ENCODE peak calls at places on chromosomes 3 and 15, in five cellular contexts. One of them, this sample, is unnamed. For H3K4me1, the result is how much of the 10 kb centered on the place peaks cover.

GRCh38 chr3:53880396-53881345 is 1.3 kb downstream of the ACTR8 start:
- DNase-seq in endodermal cell: peak
- DNase-seq in colonic mucosa: no peak
- DNase-seq in fibroblast of lung: no peak
- DNase-seq in right atrium auricular region: no peak
- DNase-seq in this sample: no peak

GRCh38 chr15:83658406-83658805 is 4.5 kb downstream of the ADAMTSL3 start:
- DNase-seq in colonic mucosa: no peak
- DNase-seq in endodermal cell: no peak
- DNase-seq in fibroblast of lung: no peak
- DNase-seq in right atrium auricular region: no peak
- DNase-seq in this sample: peak

GRCh38 chr3:173894-174293 is 22.7 kb upstream of the CHL1 start:
- DNase-seq in fibroblast of lung: peak
- DNase-seq in colonic mucosa: no peak
- DNase-seq in endodermal cell: no peak
- DNase-seq in right atrium auricular region: no peak
- DNase-seq in this sample: no peak

GRCh38 chr3:151087648-151088047 is 2.2 kb downstream of the MED12L start:
- DNase-seq in colonic mucosa: no peak
- DNase-seq in right atrium auricular region: no peak
- DNase-seq in fibroblast of lung: no peak
- DNase-seq in endodermal cell: no peak
- DNase-seq in this sample: no peak

GRCh38 chr3:98914210-98915080 is 12.9 kb upstream of the DCBLD2 start:
- DNase-seq in right atrium auricular region: no peak
- DNase-seq in colonic mucosa: no peak
- DNase-seq in fibroblast of lung: peak
- DNase-seq in endodermal cell: no peak
- DNase-seq in this sample: no peak

GRCh38 chr15:25718597-25718996 is 144.5 kb downstream of the ATP10A start:
- DNase-seq in endodermal cell: peak
- DNase-seq in colonic mucosa: no peak
- DNase-seq in right atrium auricular region: no peak
- DNase-seq in fibroblast of lung: no peak
- DNase-seq in this sample: no peak

GRCh38 chr3:79910337-79910736 is 142.5 kb upstream of the ROBO1 start:
- DNase-seq in endodermal cell: no peak
- DNase-seq in fibroblast of lung: no peak
- DNase-seq in right atrium auricular region: no peak
- DNase-seq in colonic mucosa: no peak
- DNase-seq in this sample: no peak

GRCh38 chr15:63065262-63066234 is 23.0 kb downstream of the TPM1 start:
- DNase-seq in right atrium auricular region: no peak
- DNase-seq in endodermal cell: peak
- DNase-seq in colonic mucosa: no peak
- DNase-seq in fibroblast of lung: no peak
- DNase-seq in this sample: no peak

GRCh38 chr3:73490453-73491311 is 134.1 kb downstream of the PDZRN3 start:
- DNase-seq in right atrium auricular region: no peak
- DNase-seq in fibroblast of lung: peak
- DNase-seq in colonic mucosa: no peak
- DNase-seq in endodermal cell: peak
- DNase-seq in this sample: peak

GRCh38 chr3:114378760-114379159 is 84.9 kb downstream of the TIGIT start:
- DNase-seq in endodermal cell: no peak
- DNase-seq in right atrium auricular region: no peak
- DNase-seq in colonic mucosa: no peak
- DNase-seq in fibroblast of lung: no peak
- DNase-seq in this sample: no peak

GRCh38 chr3:52339612-52340011 is 23.5 kb downstream of the DNAH1 start:
- DNase-seq in endodermal cell: peak
- DNase-seq in fibroblast of lung: peak
- DNase-seq in colonic mucosa: peak
- DNase-seq in right atrium auricular region: no peak
- DNase-seq in this sample: peak

GRCh38 chr3:10445561-10445960 is 59.8 kb downstream of the ATP2B2 start:
- DNase-seq in colonic mucosa: no peak
- DNase-seq in fibroblast of lung: no peak
- DNase-seq in right atrium auricular region: no peak
- DNase-seq in endodermal cell: no peak
- DNase-seq in this sample: no peak

GRCh38 chr15:32803631-32804030 is 85.8 kb downstream of the GREM1 start:
- DNase-seq in endodermal cell: no peak
- DNase-seq in colonic mucosa: no peak
- DNase-seq in right atrium auricular region: no peak
- DNase-seq in fibroblast of lung: no peak
- DNase-seq in this sample: no peak

GRCh38 chr3:31840252-31840651 is 140.8 kb downstream of the OSBPL10 start:
- DNase-seq in endodermal cell: no peak
- DNase-seq in fibroblast of lung: no peak
- DNase-seq in right atrium auricular region: no peak
- DNase-seq in colonic mucosa: no peak
- DNase-seq in this sample: no peak

GRCh38 chr3:168040624-168041208 is 55.0 kb downstream of the GOLIM4 start:
- DNase-seq in fibroblast of lung: peak
- DNase-seq in right atrium auricular region: no peak
- DNase-seq in endodermal cell: peak
- DNase-seq in colonic mucosa: no peak
- DNase-seq in this sample: no peak

GRCh38 chr3:55860040-55860439 is 372.9 kb upstream of the WNT5A start:
- DNase-seq in right atrium auricular region: no peak
- DNase-seq in endodermal cell: no peak
- DNase-seq in fibroblast of lung: peak
- DNase-seq in colonic mucosa: no peak
- DNase-seq in this sample: no peak

GRCh38 chr3:26245236-26245635 is 377.3 kb upstream of the LRRC3B start:
- DNase-seq in right atrium auricular region: no peak
- DNase-seq in endodermal cell: no peak
- DNase-seq in colonic mucosa: no peak
- DNase-seq in fibroblast of lung: no peak
- DNase-seq in this sample: no peak

GRCh38 chr3:155382396-155383042 is 89.0 kb upstream of the STRIT1 start:
- DNase-seq in fibroblast of lung: peak
- DNase-seq in colonic mucosa: peak
- DNase-seq in endodermal cell: peak
- DNase-seq in right atrium auricular region: peak
- DNase-seq in this sample: peak

GRCh38 chr15:36887214-36888017 is 212.9 kb downstream of the MEIS2 start:
- DNase-seq in right atrium auricular region: no peak
- DNase-seq in fibroblast of lung: no peak
- DNase-seq in endodermal cell: peak
- DNase-seq in colonic mucosa: no peak
- DNase-seq in this sample: no peak

GRCh38 chr3:46113608-46114007 is 86.3 kb upstream of the XCR1 start:
- DNase-seq in colonic mucosa: no peak
- DNase-seq in right atrium auricular region: no peak
- DNase-seq in fibroblast of lung: no peak
- DNase-seq in endodermal cell: no peak
- DNase-seq in this sample: no peak

GRCh38 chr3:56987238-56987932 is 73.1 kb upstream of the SPATA12 start:
- DNase-seq in colonic mucosa: no peak
- DNase-seq in fibroblast of lung: no peak
- DNase-seq in endodermal cell: peak
- DNase-seq in right atrium auricular region: no peak
- DNase-seq in this sample: no peak
- TF ChIP-seq CTCF in colonic mucosa: no peak
- TF ChIP-seq CTCF in fibroblast of lung: no peak
- TF ChIP-seq CTCF in endodermal cell: peak
- TF ChIP-seq CTCF in right atrium auricular region: peak
- TF ChIP-seq CTCF in this sample: no peak

DNA sequence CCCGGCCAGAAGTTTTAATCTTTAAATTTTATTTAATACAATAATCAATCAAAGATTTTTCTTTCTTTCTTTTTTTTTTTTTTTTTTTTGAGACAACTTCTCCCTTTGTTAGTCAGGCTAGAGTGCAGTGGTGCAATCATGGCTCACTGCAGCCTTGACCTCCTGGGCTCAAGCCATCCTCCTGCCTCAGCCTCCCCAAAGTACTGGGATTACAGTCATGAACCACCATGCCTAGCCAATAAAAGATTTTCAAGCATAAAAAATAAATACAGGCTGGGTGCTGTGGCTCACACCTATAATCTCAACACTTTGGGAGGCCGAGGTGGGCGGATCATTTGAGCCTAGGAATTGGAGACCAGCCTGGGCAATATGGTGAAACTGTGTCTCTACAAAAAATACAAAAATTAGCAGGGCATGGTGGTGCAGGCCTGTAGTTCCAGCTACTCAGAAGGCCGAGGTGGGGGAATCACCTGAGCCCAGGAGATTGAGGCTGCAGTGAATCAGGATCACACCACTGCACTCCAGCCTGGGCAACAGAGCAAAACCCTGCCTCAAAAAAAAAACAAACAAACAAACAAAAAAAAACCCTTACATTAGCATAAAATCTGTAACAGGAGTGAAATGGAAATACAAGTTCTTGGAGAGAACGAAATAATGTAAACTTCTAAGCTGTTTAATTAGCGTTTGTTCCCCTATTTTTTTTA is 29.1 kb upstream of the SRP14 start:
- DNase-seq in right atrium auricular region: no peak
- DNase-seq in fibroblast of lung: no peak
- DNase-seq in endodermal cell: peak
- DNase-seq in colonic mucosa: no peak
- DNase-seq in this sample: no peak
- H3K4me1 ChIP-seq in right atrium auricular region: under half
- H3K4me1 ChIP-seq in fibroblast of lung: under half
- H3K4me1 ChIP-seq in endodermal cell: under half
- H3K4me1 ChIP-seq in colonic mucosa: under half
- H3K4me1 ChIP-seq in this sample: under half

DNA sequence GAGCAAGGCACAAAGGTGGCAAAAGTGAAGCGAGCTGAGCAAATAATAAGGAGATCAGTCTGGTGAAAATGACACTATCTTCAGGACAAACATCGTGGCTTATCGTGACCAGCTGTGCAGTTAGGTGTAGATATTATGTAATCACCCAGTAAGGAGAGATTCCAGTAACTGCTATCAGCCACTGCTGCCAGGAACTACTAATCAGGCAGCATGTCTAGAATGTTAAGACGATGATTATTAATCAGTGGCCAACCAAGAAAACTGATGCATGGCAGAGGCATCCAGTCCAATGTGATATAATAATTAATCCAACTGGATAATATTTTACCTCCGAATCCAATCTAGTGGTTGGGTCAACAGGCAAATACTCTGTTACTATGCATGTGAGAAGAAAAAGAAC is 252.7 kb upstream of the ZPLD1 start:
- DNase-seq in endodermal cell: no peak
- DNase-seq in fibroblast of lung: no peak
- DNase-seq in right atrium auricular region: no peak
- DNase-seq in colonic mucosa: no peak
- DNase-seq in this sample: no peak
- TF ChIP-seq CTCF in endodermal cell: no peak
- TF ChIP-seq CTCF in fibroblast of lung: no peak
- TF ChIP-seq CTCF in right atrium auricular region: no peak
- TF ChIP-seq CTCF in colonic mucosa: no peak
- TF ChIP-seq CTCF in this sample: no peak

DNA sequence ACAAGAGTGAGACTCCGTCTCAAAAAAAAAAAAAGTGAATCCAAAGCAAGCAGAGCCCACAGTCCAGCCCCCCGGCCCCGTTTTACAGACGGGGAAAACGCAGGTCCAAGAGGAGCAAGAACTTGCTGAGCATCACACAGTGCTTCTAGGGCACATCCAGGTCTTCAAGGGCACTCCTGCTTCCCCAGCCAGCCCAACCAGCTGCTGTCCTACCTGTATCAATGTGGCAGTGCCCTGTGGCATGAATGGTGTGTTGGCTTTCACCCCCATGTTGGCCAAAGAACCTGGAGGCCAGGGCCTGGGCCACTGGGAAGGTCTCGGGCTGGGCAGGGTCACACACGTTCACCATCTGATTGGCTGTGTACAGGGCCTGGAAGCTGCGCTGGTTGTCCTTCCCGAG is 4.6 kb downstream of the MAN2C1 start:
- DNase-seq in colonic mucosa: no peak
- DNase-seq in fibroblast of lung: no peak
- DNase-seq in endodermal cell: no peak
- DNase-seq in right atrium auricular region: no peak
- DNase-seq in this sample: no peak
- H3K4me1 ChIP-seq in colonic mucosa: under half
- H3K4me1 ChIP-seq in fibroblast of lung: under half
- H3K4me1 ChIP-seq in endodermal cell: under half
- H3K4me1 ChIP-seq in right atrium auricular region: under half
- H3K4me1 ChIP-seq in this sample: under half

GRCh38 chr15:67386947-67387346 is 132.4 kb downstream of the IQCH start:
- DNase-seq in colonic mucosa: no peak
- DNase-seq in right atrium auricular region: no peak
- DNase-seq in fibroblast of lung: no peak
- DNase-seq in endodermal cell: no peak
- DNase-seq in this sample: no peak

GRCh38 chr15:67382723-67383122 is 128.1 kb downstream of the IQCH start:
- DNase-seq in colonic mucosa: no peak
- DNase-seq in fibroblast of lung: no peak
- DNase-seq in right atrium auricular region: no peak
- DNase-seq in endodermal cell: no peak
- DNase-seq in this sample: no peak

GRCh38 chr15:67383903-67384302 is 129.3 kb downstream of the IQCH start:
- DNase-seq in fibroblast of lung: peak
- DNase-seq in endodermal cell: no peak
- DNase-seq in right atrium auricular region: no peak
- DNase-seq in colonic mucosa: no peak
- DNase-seq in this sample: no peak

GRCh38 chr15:67384761-67385160 is 130.2 kb downstream of the IQCH start:
- DNase-seq in colonic mucosa: no peak
- DNase-seq in endodermal cell: no peak
- DNase-seq in fibroblast of lung: no peak
- DNase-seq in right atrium auricular region: no peak
- DNase-seq in this sample: no peak

GRCh38 chr15:67385971-67386370 is 131.4 kb downstream of the IQCH start:
- DNase-seq in colonic mucosa: no peak
- DNase-seq in right atrium auricular region: no peak
- DNase-seq in fibroblast of lung: peak
- DNase-seq in endodermal cell: no peak
- DNase-seq in this sample: no peak
- TF ChIP-seq CTCF in colonic mucosa: no peak
- TF ChIP-seq CTCF in right atrium auricular region: no peak
- TF ChIP-seq CTCF in fibroblast of lung: no peak
- TF ChIP-seq CTCF in endodermal cell: peak
- TF ChIP-seq CTCF in this sample: no peak

DNA sequence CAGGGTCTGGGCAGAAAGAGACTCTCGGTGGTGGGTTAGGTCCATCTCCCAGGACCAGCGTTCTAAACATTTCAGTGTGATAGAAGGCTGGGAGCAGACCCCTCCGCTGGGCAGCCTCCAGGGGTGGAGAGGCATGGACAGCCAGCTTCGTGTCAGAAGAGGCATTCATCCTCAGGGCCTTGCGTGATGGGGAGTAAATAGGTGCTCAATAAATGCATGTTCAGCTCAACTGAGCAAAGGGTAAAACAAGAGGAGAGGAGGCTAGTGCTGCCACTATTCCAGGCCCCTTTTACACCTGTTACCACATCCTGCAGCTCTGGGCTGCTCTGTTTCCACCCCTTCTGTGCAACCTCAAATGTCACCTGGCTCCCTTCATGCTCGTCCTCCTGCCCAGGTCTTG is 49.0 kb downstream of the SEMA5B start:
- DNase-seq in colonic mucosa: no peak
- DNase-seq in right atrium auricular region: no peak
- DNase-seq in endodermal cell: no peak
- DNase-seq in fibroblast of lung: no peak
- DNase-seq in this sample: no peak
- H3K4me1 ChIP-seq in colonic mucosa: under half
- H3K4me1 ChIP-seq in right atrium auricular region: half or more
- H3K4me1 ChIP-seq in endodermal cell: under half
- H3K4me1 ChIP-seq in fibroblast of lung: under half
- H3K4me1 ChIP-seq in this sample: under half

This sample was measured in psoas muscle.